ENCODE peak calls at places on chromosomes 3 and 15, in six cellular contexts. Z, B, N, O, C and K are unnamed samples.

GRCh38 chr3:67516496-67516895 is 137.9 kb downstream of the SUCLG2 start:
- DNase-seq in Z (no peak), B (no peak), N (peak; percentile 10), O (no peak), C (no peak), K (peak; percentile 98)

GRCh38 chr3:113698891-113699465 is 2.5 kb upstream of the USF3 start:
- DNase-seq in Z (no peak), B (no peak), N (no peak), O (peak; percentile 57), C (peak; percentile 21), K (no peak)

GRCh38 chr15:34119291-34119690 is 17.4 kb downstream of the PGBD4 start:
- DNase-seq in Z (no peak), B (no peak), N (no peak), O (peak; percentile 30), C (no peak), K (peak; percentile 23)

GRCh38 chr3:43996379-43997301 is 245.0 kb upstream of the TOPAZ1 start:
- DNase-seq in Z (no peak), B (no peak), N (no peak), O (peak; percentile 58), C (peak; percentile 81), K (no peak)

GRCh38 chr3:160616721-160617120 is 51.4 kb upstream of the KPNA4 start:
- DNase-seq in Z (no peak), B (no peak), N (no peak), O (peak; percentile 80), C (no peak), K (no peak)

GRCh38 chr3:172293093-172293492 is 155.2 kb downstream of the GHSR start:
- DNase-seq in Z (no peak), B (no peak), N (no peak), O (no peak), C (no peak), K (no peak)

GRCh38 chr3:139281096-139281495 is 62.7 kb upstream of the MRPS22 start:
- DNase-seq in Z (no peak), B (no peak), N (no peak), O (peak; percentile 92), C (no peak), K (no peak)

GRCh38 chr3:72274511-72275295 is 489.8 kb upstream of the PROK2 start:
- DNase-seq in Z (peak; percentile 67), B (no peak), N (peak; percentile 76), O (peak; percentile 81), C (no peak), K (peak; percentile 69)

GRCh38 chr15:95087253-95087609 is 855.9 kb downstream of the MCTP2 start:
- DNase-seq in Z (no peak), B (no peak), N (no peak), O (no peak), C (no peak), K (no peak)

GRCh38 chr3:194757629-194758028 is 71.9 kb downstream of the FAM43A start:
- DNase-seq in Z (no peak), B (no peak), N (no peak), O (no peak), C (no peak), K (no peak)

GRCh38 chr3:155701882-155702465 is 42.9 kb downstream of the PLCH1 start:
- DNase-seq in Z (no peak), B (peak; percentile 13), N (peak; percentile 8), O (peak; percentile 76), C (peak; percentile 82), K (peak; percentile 28)

GRCh38 chr15:29622637-29623036 is 199.6 kb downstream of the TJP1 start:
- DNase-seq in Z (no peak), B (no peak), N (no peak), O (no peak), C (no peak), K (no peak)

GRCh38 chr3:129371041-129371826 is 57.2 kb downstream of the EFCAB12 start:
- DNase-seq in Z (no peak), B (no peak), N (no peak), O (no peak), C (no peak), K (no peak)

GRCh38 chr3:127375151-127375937 is 87.5 kb upstream of the PRR20G start:
- DNase-seq in Z (no peak), B (no peak), N (no peak), O (no peak), C (no peak), K (no peak)

GRCh38 chr3:193872265-193872753 is 263.6 kb upstream of the HES1 start:
- DNase-seq in Z (no peak), B (no peak), N (peak; percentile 79), O (peak; percentile 63), C (no peak), K (peak; percentile 83)

GRCh38 chr3:171646357-171647133 is 163.7 kb downstream of the PLD1 start:
- DNase-seq in Z (no peak), B (no peak), N (no peak), O (peak; percentile 76), C (peak; percentile 27), K (peak; percentile 33)

GRCh38 chr3:195447205-195447604 is 4.4 kb upstream of the ACAP2 start:
- DNase-seq in Z (no peak), B (no peak), N (no peak), O (no peak), C (no peak), K (no peak)

GRCh38 chr3:170307998-170308398 is 49.5 kb upstream of the SKIL start:
- DNase-seq in Z (no peak), B (no peak), N (no peak), O (peak; percentile 16), C (no peak), K (peak; percentile 2)

GRCh38 chr3:30952786-30953185 is 58.3 kb upstream of the GADL1 start:
- DNase-seq in Z (no peak), B (no peak), N (no peak), O (peak; percentile 63), C (no peak), K (no peak)

GRCh38 chr15:41988896-41989572 is 16.7 kb upstream of the EHD4 start:
- DNase-seq in Z (no peak), B (no peak), N (no peak), O (no peak), C (no peak), K (no peak)

GRCh38 chr15:93072011-93072410 is 17.0 kb downstream of the RGMA start:
- DNase-seq in Z (no peak), B (no peak), N (no peak), O (peak; percentile 58), C (peak; percentile 51), K (no peak)

GRCh38 chr15:85625856-85626255 is 168.9 kb downstream of the KLHL25 start:
- DNase-seq in Z (no peak), B (no peak), N (no peak), O (peak; percentile 83), C (no peak), K (no peak)

GRCh38 chr3:194265505-194265892 is 85.6 kb downstream of the CPN2 start:
- DNase-seq in Z (peak; percentile 87), B (no peak), N (peak; percentile 74), O (peak; percentile 90), C (peak; percentile 28), K (no peak)

GRCh38 chr15:31032959-31033358 is 41.5 kb upstream of the MTMR10 start:
- DNase-seq in Z (no peak), B (no peak), N (no peak), O (peak; percentile 41), C (no peak), K (no peak)

GRCh38 chr3:112327371-112327951 is 5.5 kb upstream of the CD200 start:
- DNase-seq in Z (no peak), B (no peak), N (peak; percentile 33), O (peak; percentile 75), C (peak; percentile 37), K (peak; percentile 42)

GRCh38 chr3:196168808-196169391 is 42.3 kb downstream of the ZDHHC19 start:
- DNase-seq in Z (no peak), B (no peak), N (no peak), O (no peak), C (no peak), K (peak; percentile 85)

GRCh38 chr3:183050706-183051105 is 48.6 kb downstream of the MCCC1 start:
- DNase-seq in Z (no peak), B (no peak), N (no peak), O (no peak), C (no peak), K (no peak)

GRCh38 chr15:71975816-71976150 is 142.2 kb downstream of the MYO9A start:
- DNase-seq in Z (no peak), B (no peak), N (no peak), O (no peak), C (no peak), K (no peak)